ENCODE peak calls at places on chromosomes 5 and 9, in seven cellular contexts. One of them, this sample, is unnamed.

GRCh38 chr9:119365291-119366027 is 3.8 kb downstream of the BRINP1 start:
- DNase-seq in iPS DF 19.7: peak; percentile 73
- DNase-seq in EL: peak; percentile 16
- DNase-seq in omental fat pad: no peak
- DNase-seq in Daoy: no peak
- DNase-seq in M059J: peak; percentile 28
- DNase-seq in mucosa of descending colon: no peak
- DNase-seq in this sample: peak; percentile 55

GRCh38 chr5:133739381-133739780 is 127.0 kb upstream of the FSTL4 start:
- DNase-seq in M059J: no peak
- DNase-seq in mucosa of descending colon: no peak
- DNase-seq in iPS DF 19.7: no peak
- DNase-seq in omental fat pad: no peak
- DNase-seq in Daoy: no peak
- DNase-seq in EL: no peak
- DNase-seq in this sample: no peak

GRCh38 chr5:140058212-140058932 is 15.3 kb upstream of the NRG2 start:
- DNase-seq in mucosa of descending colon: no peak
- DNase-seq in EL: no peak
- DNase-seq in omental fat pad: no peak
- DNase-seq in iPS DF 19.7: no peak
- DNase-seq in Daoy: no peak
- DNase-seq in M059J: no peak
- DNase-seq in this sample: no peak

GRCh38 chr5:142432369-142432863 is 107.6 kb upstream of the SPRY4 start:
- DNase-seq in iPS DF 19.7: no peak
- DNase-seq in Daoy: no peak
- DNase-seq in mucosa of descending colon: peak; percentile 76
- DNase-seq in M059J: no peak
- DNase-seq in EL: no peak
- DNase-seq in omental fat pad: no peak
- DNase-seq in this sample: no peak

GRCh38 chr5:17882760-17883488 is 248.7 kb downstream of the TAF11L14 start:
- DNase-seq in EL: no peak
- DNase-seq in Daoy: peak; percentile 36
- DNase-seq in M059J: no peak
- DNase-seq in iPS DF 19.7: peak; percentile 63
- DNase-seq in mucosa of descending colon: no peak
- DNase-seq in omental fat pad: no peak
- DNase-seq in this sample: no peak

GRCh38 chr9:112175796-112176315 is 759 bp upstream of the SUSD1 start:
- DNase-seq in omental fat pad: no peak
- DNase-seq in mucosa of descending colon: peak; percentile 46
- DNase-seq in EL: no peak
- DNase-seq in iPS DF 19.7: no peak
- DNase-seq in M059J: no peak
- DNase-seq in Daoy: no peak
- DNase-seq in this sample: no peak

GRCh38 chr9:115513148-115513547 is 395.2 kb upstream of the TNC start:
- DNase-seq in M059J: no peak
- DNase-seq in EL: no peak
- DNase-seq in Daoy: no peak
- DNase-seq in iPS DF 19.7: no peak
- DNase-seq in omental fat pad: no peak
- DNase-seq in mucosa of descending colon: no peak
- DNase-seq in this sample: no peak

GRCh38 chr5:132481243-132482211 is 9.0 kb downstream of the IRF1 start:
- DNase-seq in EL: no peak
- DNase-seq in M059J: peak; percentile 39
- DNase-seq in Daoy: no peak
- DNase-seq in omental fat pad: no peak
- DNase-seq in iPS DF 19.7: no peak
- DNase-seq in mucosa of descending colon: peak; percentile 14
- DNase-seq in this sample: no peak

GRCh38 chr5:54243483-54244080 is 66.8 kb downstream of the ARL15 start:
- DNase-seq in EL: peak; percentile 51
- DNase-seq in M059J: peak; percentile 32
- DNase-seq in omental fat pad: no peak
- DNase-seq in Daoy: peak; percentile 37
- DNase-seq in mucosa of descending colon: no peak
- DNase-seq in iPS DF 19.7: no peak
- DNase-seq in this sample: peak; percentile 68

GRCh38 chr9:20043035-20043434 is 254.2 kb upstream of the SLC24A2 start:
- DNase-seq in EL: no peak
- DNase-seq in mucosa of descending colon: no peak
- DNase-seq in Daoy: no peak
- DNase-seq in iPS DF 19.7: no peak
- DNase-seq in M059J: no peak
- DNase-seq in omental fat pad: no peak
- DNase-seq in this sample: no peak

GRCh38 chr9:7936201-7936600 is 136.6 kb upstream of the DMAC1 start:
- DNase-seq in omental fat pad: no peak
- DNase-seq in Daoy: no peak
- DNase-seq in EL: no peak
- DNase-seq in iPS DF 19.7: no peak
- DNase-seq in mucosa of descending colon: peak; percentile 29
- DNase-seq in M059J: no peak
- DNase-seq in this sample: no peak

GRCh38 chr9:34654317-34655083 is 2.5 kb downstream of the IL11RA start:
- DNase-seq in EL: peak; percentile 41
- DNase-seq in iPS DF 19.7: no peak
- DNase-seq in omental fat pad: no peak
- DNase-seq in mucosa of descending colon: peak; percentile 50
- DNase-seq in M059J: no peak
- DNase-seq in Daoy: no peak
- DNase-seq in this sample: no peak

GRCh38 chr5:79853003-79853402 is 138.1 kb downstream of the MTX3 start:
- DNase-seq in iPS DF 19.7: no peak
- DNase-seq in M059J: no peak
- DNase-seq in mucosa of descending colon: no peak
- DNase-seq in EL: no peak
- DNase-seq in Daoy: no peak
- DNase-seq in omental fat pad: no peak
- DNase-seq in this sample: no peak

GRCh38 chr5:149694007-149694406 is 36.1 kb upstream of the PPARGC1B start:
- DNase-seq in EL: peak; percentile 31
- DNase-seq in mucosa of descending colon: no peak
- DNase-seq in M059J: peak; percentile 87
- DNase-seq in iPS DF 19.7: no peak
- DNase-seq in omental fat pad: no peak
- DNase-seq in Daoy: peak; percentile 77
- DNase-seq in this sample: no peak

GRCh38 chr9:107723015-107723414 is 233.4 kb upstream of the KLF4 start:
- DNase-seq in mucosa of descending colon: no peak
- DNase-seq in iPS DF 19.7: no peak
- DNase-seq in Daoy: no peak
- DNase-seq in M059J: no peak
- DNase-seq in EL: no peak
- DNase-seq in omental fat pad: no peak
- DNase-seq in this sample: no peak

GRCh38 chr9:105967798-105968197 is 273.5 kb downstream of the TMEM38B start:
- DNase-seq in Daoy: no peak
- DNase-seq in mucosa of descending colon: no peak
- DNase-seq in M059J: no peak
- DNase-seq in EL: no peak
- DNase-seq in iPS DF 19.7: no peak
- DNase-seq in omental fat pad: no peak
- DNase-seq in this sample: no peak

GRCh38 chr5:112569596-112569995 is 150.5 kb upstream of the EPB41L4A start:
- DNase-seq in Daoy: no peak
- DNase-seq in omental fat pad: no peak
- DNase-seq in mucosa of descending colon: no peak
- DNase-seq in EL: no peak
- DNase-seq in M059J: no peak
- DNase-seq in iPS DF 19.7: no peak
- DNase-seq in this sample: no peak

GRCh38 chr9:91546574-91546973 is 122.9 kb upstream of the NFIL3 start:
- DNase-seq in Daoy: peak; percentile 81
- DNase-seq in iPS DF 19.7: no peak
- DNase-seq in EL: peak; percentile 45
- DNase-seq in omental fat pad: no peak
- DNase-seq in mucosa of descending colon: no peak
- DNase-seq in M059J: peak; percentile 89
- DNase-seq in this sample: peak; percentile 50

GRCh38 chr5:59596586-59597348 is 296.8 kb downstream of the PDE4D start:
- DNase-seq in omental fat pad: no peak
- DNase-seq in Daoy: no peak
- DNase-seq in EL: peak; percentile 53
- DNase-seq in M059J: peak; percentile 62
- DNase-seq in iPS DF 19.7: no peak
- DNase-seq in mucosa of descending colon: no peak
- DNase-seq in this sample: peak; percentile 77

GRCh38 chr9:83197611-83198010 is 134.7 kb upstream of the RASEF start:
- DNase-seq in Daoy: no peak
- DNase-seq in omental fat pad: no peak
- DNase-seq in iPS DF 19.7: no peak
- DNase-seq in EL: no peak
- DNase-seq in mucosa of descending colon: no peak
- DNase-seq in M059J: no peak
- DNase-seq in this sample: no peak